ENCODE peak calls at places on chromosomes 1 and 21, in four cellular contexts. A is HepG2, R is SK-N-SH, H is GM12878. T is an unnamed sample. For H3K4me1, the result is how much of the 10 kb centered on the place peaks cover.

GRCh38 chr21:45988366-45989347 is 7.1 kb downstream of the COL6A1 start:
- DNase-seq in H (no peak), A (no peak), R (no peak), T (no peak)

GRCh38 chr1:9490605-9491339 is 48.5 kb upstream of the SLC25A33 start:
- DNase-seq in R (peak), H (peak), A (peak), T (peak)

GRCh38 chr1:56441586-56441985 is 137.8 kb downstream of the PLPP3 start:
- DNase-seq in A (no peak), H (no peak), R (no peak), T (no peak)

GRCh38 chr1:217506878-217507277 is 124.0 kb downstream of the GPATCH2 start:
- DNase-seq in R (no peak), A (no peak), H (no peak), T (no peak)

GRCh38 chr1:230114245-230114651 is 47.2 kb downstream of the GALNT2 start:
- DNase-seq in R (no peak), A (no peak), H (no peak), T (no peak)

GRCh38 chr21:28699591-28700259 is 293.0 kb downstream of the LTN1 start:
- DNase-seq in R (no peak), A (no peak), H (no peak), T (no peak)

GRCh38 chr1:3663999-3664699 is 11.8 kb downstream of the TP73 start:
- DNase-seq in R (no peak), A (no peak), H (no peak), T (no peak)

GRCh38 chr1:215005078-215005477 is 77.5 kb upstream of the KCNK2 start:
- DNase-seq in A (no peak), R (peak), H (no peak), T (no peak)

GRCh38 chr1:101050869-101051268 is 25.3 kb upstream of the DPH5 start:
- DNase-seq in R (no peak), H (no peak), A (no peak), T (no peak)

GRCh38 chr1:94721240-94721639 is 98.9 kb upstream of the SLC44A3 start:
- DNase-seq in H (peak), A (no peak), R (no peak), T (no peak)

GRCh38 chr1:4379451-4380175 is 274.8 kb upstream of the AJAP1 start:
- DNase-seq in H (no peak), A (no peak), R (no peak), T (no peak)

GRCh38 chr1:11493972-11494655 is 15.2 kb downstream of the DISP3 start:
- DNase-seq in R (no peak), A (no peak), H (no peak), T (no peak)

GRCh38 chr1:208207388-208208131 is 36.6 kb downstream of the PLXNA2 start:
- DNase-seq in H (no peak), R (no peak), A (peak), T (no peak)

GRCh38 chr1:168488153-168488552 is 55.6 kb downstream of the XCL2 start:
- DNase-seq in R (no peak), A (no peak), H (no peak), T (no peak)

GRCh38 chr1:228366062-228366850 is 40.4 kb downstream of the TRIM11 start:
- DNase-seq in R (no peak), H (no peak), A (no peak), T (no peak)

GRCh38 chr1:207997486-207998268 is 86.8 kb upstream of the CD34 start:
- DNase-seq in R (peak), A (peak), H (no peak), T (peak)

GRCh38 chr21:38646213-38646837 is 148.0 kb upstream of the ERG start:
- DNase-seq in H (no peak), A (no peak), R (no peak), T (no peak)

GRCh38 chr1:46180082-46180616 is 3.9 kb upstream of the P3R3URF start:
- DNase-seq in A (peak), H (no peak), R (no peak), T (peak)

GRCh38 chr1:193256019-193256418 is 69.6 kb upstream of the B3GALT2 start:
- DNase-seq in R (no peak), A (no peak), H (no peak), T (no peak)

GRCh38 chr1:230273141-230273710 is 152.9 kb downstream of the PGBD5 start:
- DNase-seq in H (no peak), A (no peak), R (no peak), T (no peak)

GRCh38 chr1:98565951-98566350 is 95.6 kb upstream of the SNX7 start:
- DNase-seq in H (no peak), R (no peak), A (no peak), T (no peak)

GRCh38 chr1:44588551-44588950 is 85.7 kb downstream of the TMEM53 start:
- DNase-seq in A (no peak), H (no peak), R (no peak), T (no peak)

GRCh38 chr1:162696286-162696862 is 64.1 kb downstream of the DDR2 start:
- DNase-seq in R (peak), A (peak), H (no peak), T (peak)

GRCh38 chr1:98388431-98388830 is 273.1 kb upstream of the SNX7 start:
- DNase-seq in A (no peak), H (peak), R (no peak), T (no peak)

GRCh38 chr1:90220941-90221693 is 226.2 kb downstream of the ZNF326 start:
- DNase-seq in A (peak), H (no peak), R (no peak), T (no peak)

GRCh38 chr1:244439391-244440032 is 12.2 kb downstream of the ADSS2 start:
- DNase-seq in A (no peak), H (no peak), R (no peak), T (no peak)

GRCh38 chr1:46806196-46807020 is 7.6 kb downstream of the CYP4B1 start:
- DNase-seq in A (no peak), H (no peak), R (no peak), T (no peak)

GRCh38 chr21:26572668-26573381 is at the start of gene CYYR1:
- DNase-seq in A (no peak), H (no peak), R (peak), T (no peak)

GRCh38 chr1:16088351-16088911 is 15.0 kb upstream of the FAM131C start:
- DNase-seq in A (no peak), R (no peak), H (no peak), T (no peak)

GRCh38 chr21:35927262-35927661 is 133.1 kb downstream of the SETD4 start:
- DNase-seq in R (no peak), A (no peak), H (no peak), T (no peak)

GRCh38 chr1:30809514-30810263 is 52.1 kb upstream of the LAPTM5 start:
- DNase-seq in H (no peak), R (no peak), A (no peak), T (no peak)

GRCh38 chr1:6515771-6516170 is 24.3 kb upstream of the PLEKHG5 start:
- DNase-seq in A (no peak), H (no peak), R (no peak), T (no peak)

GRCh38 chr1:223748405-223748772 is 36.0 kb downstream of the CAPN2 start:
- DNase-seq in R (no peak), H (no peak), A (no peak), T (no peak)

GRCh38 chr1:46244656-46245371 is 2.7 kb upstream of the RAD54L start:
- DNase-seq in H (no peak), R (peak), A (no peak), T (no peak)

GRCh38 chr1:152162826-152163463 is 3.9 kb upstream of the RPTN start:
- DNase-seq in R (no peak), H (no peak), A (peak), T (peak)
- TF ChIP-seq ZBTB33 in R (no peak), H (no peak), A (no peak), T (no peak)

DNA sequence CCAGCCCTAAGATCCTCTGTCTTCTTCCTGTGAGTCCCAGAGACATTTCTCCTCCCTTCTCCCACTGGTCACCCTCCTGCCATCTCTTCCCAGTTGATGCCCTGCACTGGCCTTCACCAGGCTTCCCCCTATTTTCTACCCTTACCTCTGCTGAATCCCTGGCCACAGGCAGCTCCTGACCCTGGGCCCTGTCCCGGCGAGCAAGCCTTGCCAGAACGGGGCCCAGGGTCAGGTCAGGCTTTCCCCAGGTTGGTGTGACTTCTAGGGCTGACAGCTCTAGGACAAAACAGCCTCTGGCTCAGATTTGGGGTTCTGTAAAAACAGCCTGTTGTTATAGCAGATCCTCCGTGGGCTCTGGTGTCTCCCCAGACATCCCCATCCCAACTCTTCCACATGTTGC is 52.7 kb upstream of the A3GALT2 start:
- DNase-seq in R (no peak), A (no peak), H (no peak), T (no peak)
- H3K9ac ChIP-seq in R (no peak), A (no peak), H (no peak), T (no peak)

DNA sequence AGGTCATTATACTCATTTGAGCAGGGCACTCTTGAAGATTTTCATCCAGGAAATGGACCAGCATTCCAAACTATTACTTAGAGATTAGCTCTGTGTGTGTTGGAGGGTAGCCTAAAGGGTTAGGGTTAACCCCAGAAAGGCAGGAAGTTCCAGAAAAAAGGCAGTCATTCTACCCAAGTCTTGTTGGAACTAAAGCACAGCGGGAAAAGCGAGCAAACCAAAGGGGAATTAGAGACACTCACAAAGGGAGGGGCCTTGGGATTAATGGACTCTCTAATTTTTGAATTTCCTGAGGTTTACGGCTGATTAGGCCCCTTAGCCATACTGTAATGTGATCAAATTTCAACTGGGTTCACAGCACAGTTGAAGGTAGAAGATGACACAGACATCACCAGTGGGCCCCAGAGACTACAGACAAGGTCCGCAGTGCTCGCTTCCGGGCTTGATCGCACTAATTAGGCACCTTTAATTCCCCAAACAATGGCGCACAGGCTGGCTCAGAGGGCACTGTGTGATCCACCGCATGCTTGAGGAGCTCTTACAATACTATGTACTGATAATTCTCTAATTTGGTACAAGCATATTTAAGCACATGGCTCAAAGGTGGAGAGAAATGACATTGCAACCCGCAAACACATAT is 28.3 kb downstream of the CAPZB start:
- DNase-seq in R (no peak), A (no peak), H (no peak), T (no peak)
- H3K4me1 ChIP-seq in R (half or more), A (under half), H (half or more), T (under half)

GRCh38 chr1:234782057-234782800 is 172.3 kb upstream of the IRF2BP2 start:
- DNase-seq in A (no peak), H (no peak), R (no peak), T (no peak)

GRCh38 chr1:234780531-234781162 is 170.7 kb upstream of the IRF2BP2 start:
- DNase-seq in A (no peak), H (no peak), R (no peak), T (no peak)

GRCh38 chr1:234782821-234783220 is 172.8 kb upstream of the IRF2BP2 start:
- DNase-seq in H (no peak), R (no peak), A (no peak), T (no peak)

GRCh38 chr1:234780112-234780511 is 170.1 kb upstream of the IRF2BP2 start:
- DNase-seq in H (no peak), R (no peak), A (no peak), T (no peak)

DNA sequence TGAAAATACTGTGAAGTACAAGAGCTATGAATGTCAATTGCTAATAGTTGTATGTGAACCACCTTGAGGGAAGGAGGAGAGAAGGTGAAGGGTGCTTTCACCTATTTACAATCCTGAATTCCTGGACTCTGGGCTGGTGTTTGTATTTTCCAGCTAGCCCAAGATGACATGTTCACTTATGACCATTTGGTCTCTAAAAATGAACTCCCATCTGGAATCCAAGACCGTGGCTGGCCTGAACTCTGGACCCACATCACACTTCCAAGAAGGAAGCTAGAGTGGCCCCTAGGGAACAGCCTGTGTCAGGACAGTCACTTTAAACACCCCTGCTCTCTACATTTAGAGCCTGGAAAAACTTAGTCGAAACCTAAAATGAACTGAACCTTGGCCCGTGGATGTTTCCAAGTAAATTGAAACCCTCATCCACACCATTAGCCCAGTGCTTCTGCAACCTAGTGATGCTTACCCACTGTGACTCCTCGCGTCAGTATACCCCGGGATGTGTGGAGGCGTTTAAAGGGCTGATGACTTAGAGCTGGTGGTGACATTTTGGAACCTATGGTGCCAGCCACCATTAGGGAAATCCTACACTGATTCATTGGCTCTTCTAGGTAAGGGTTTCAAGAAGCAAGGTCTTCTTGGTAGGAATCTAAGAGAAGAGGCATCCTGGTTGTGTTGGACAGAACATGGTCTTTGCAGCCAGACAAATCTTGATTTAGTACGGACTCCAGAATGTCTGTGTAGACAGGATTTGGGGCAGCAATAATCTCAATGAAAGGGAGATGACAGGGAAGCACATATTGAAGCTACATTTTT is 171.5 kb upstream of the IRF2BP2 start:
- DNase-seq in H (no peak), R (no peak), A (peak), T (no peak)
- TF ChIP-seq ZBTB33 in H (no peak), R (no peak), A (no peak), T (no peak)

T was measured in HCT116.